ENCODE peak calls at places on chromosomes 6 and 20, in eight cellular contexts. U, R, N, E, Z, B, M and X are unnamed samples. For H3K4me1, the result is how much of the 10 kb centered on the place peaks cover.

GRCh38 chr6:155436981-155437749 is 18.5 kb downstream of the NOX3 start:
- DNase-seq in Z (no peak), M (no peak), U (no peak), R (no peak), B (no peak), N (no peak), E (no peak), X (no peak)

GRCh38 chr6:157229733-157230132 is 93.6 kb downstream of the TMEM242 start:
- DNase-seq in B (no peak), Z (no peak), E (peak), R (no peak), N (no peak), U (no peak), M (no peak), X (no peak)

GRCh38 chr20:37901667-37902503 is 1.0 kb upstream of the VSTM2L start:
- DNase-seq in Z (no peak), B (no peak), R (peak), M (peak), N (no peak), E (no peak), U (peak), X (no peak)

GRCh38 chr6:105618247-105618646 is 215.4 kb upstream of the PREP start:
- DNase-seq in M (no peak), Z (no peak), N (no peak), B (no peak), E (no peak), R (no peak), U (no peak), X (no peak)

GRCh38 chr6:132818404-132819359 is 4.3 kb downstream of the RPS12 start:
- DNase-seq in N (no peak), R (no peak), Z (no peak), M (no peak), B (no peak), E (no peak), U (no peak), X (no peak)

GRCh38 chr20:35344354-35344837 is 52.2 kb upstream of the FAM83C start:
- DNase-seq in U (no peak), N (no peak), Z (peak), R (no peak), B (peak), E (peak), M (peak), X (peak)

GRCh38 chr20:3115190-3116107 is 30.9 kb upstream of the AVP start:
- DNase-seq in U (peak), B (peak), Z (no peak), E (no peak), R (peak), N (peak), M (peak), X (peak)

GRCh38 chr6:90190181-90190580 is 106.5 kb downstream of the BACH2 start:
- DNase-seq in Z (no peak), U (no peak), M (peak), R (no peak), N (no peak), B (no peak), E (no peak), X (no peak)

GRCh38 chr6:98928688-98929087 is 19.1 kb downstream of the FBXL4 start:
- DNase-seq in R (no peak), U (no peak), M (no peak), E (no peak), Z (no peak), N (no peak), B (no peak), X (no peak)

GRCh38 chr20:31704225-31705119 is 18.2 kb downstream of the BCL2L1 start:
- DNase-seq in B (no peak), M (peak), Z (peak), E (no peak), R (peak), U (peak), N (no peak), X (no peak)

GRCh38 chr6:144266091-144266649 is 19.0 kb upstream of the UTRN start:
- DNase-seq in B (peak), U (peak), R (peak), Z (peak), M (peak), N (no peak), E (peak), X (peak)

GRCh38 chr20:22805219-22805618 is 220.8 kb upstream of the FOXA2 start:
- DNase-seq in E (peak), N (no peak), U (no peak), B (peak), M (peak), Z (no peak), R (no peak), X (peak)

GRCh38 chr20:64113796-64114355 is 6.5 kb upstream of the NPBWR2 start:
- DNase-seq in M (no peak), E (no peak), B (peak), N (peak), R (no peak), Z (no peak), U (no peak), X (no peak)

GRCh38 chr20:24296477-24297380 is 172.7 kb upstream of the SYNDIG1 start:
- DNase-seq in R (no peak), B (no peak), N (no peak), Z (no peak), E (no peak), U (no peak), M (no peak), X (no peak)

GRCh38 chr20:25277051-25277801 is 29.3 kb downstream of the PYGB start:
- DNase-seq in B (peak), Z (peak), R (no peak), U (peak), M (no peak), N (peak), E (no peak), X (peak)

GRCh38 chr6:90219168-90219985 is 77.3 kb downstream of the BACH2 start:
- DNase-seq in M (peak), U (peak), E (no peak), N (no peak), Z (no peak), B (peak), R (no peak), X (no peak)

GRCh38 chr6:39029156-39030011 is 19.2 kb upstream of the GLP1R start:
- DNase-seq in E (no peak), U (peak), Z (no peak), B (no peak), M (no peak), N (no peak), R (peak), X (peak)

GRCh38 chr20:5065489-5066383 is 54.0 kb downstream of the PCNA start:
- DNase-seq in E (peak), Z (peak), B (peak), N (peak), M (peak), U (no peak), R (peak), X (peak)

GRCh38 chr6:154868143-154868594 is 126.9 kb upstream of the TIAM2 start:
- DNase-seq in B (no peak), M (peak), R (peak), N (no peak), U (no peak), E (no peak), Z (no peak), X (no peak)

GRCh38 chr6:11824986-11825385 is 46.4 kb upstream of the ADTRP start:
- DNase-seq in Z (no peak), R (no peak), E (no peak), M (peak), U (no peak), B (no peak), N (no peak), X (no peak)

GRCh38 chr6:35471836-35472345 is 3.7 kb downstream of the RPL10A start:
- DNase-seq in U (no peak), M (no peak), Z (no peak), N (no peak), B (peak), E (no peak), R (no peak), X (no peak)

GRCh38 chr6:114000066-114000465 is 29.1 kb upstream of the HDAC2 start:
- DNase-seq in N (no peak), E (no peak), U (no peak), Z (no peak), R (no peak), M (peak), B (no peak), X (no peak)

GRCh38 chr6:142735182-142735581 is 209.8 kb downstream of the HIVEP2 start:
- DNase-seq in B (no peak), M (peak), Z (no peak), N (no peak), U (no peak), E (no peak), R (no peak), X (no peak)

GRCh38 chr6:3844097-3844463 is 5.1 kb upstream of the FAM50B start:
- DNase-seq in Z (no peak), B (no peak), M (peak), E (no peak), N (no peak), U (no peak), R (no peak), X (no peak)

GRCh38 chr6:53159558-53159957 is 10.9 kb upstream of the GCM1 start:
- DNase-seq in U (no peak), Z (no peak), M (no peak), E (no peak), R (no peak), N (no peak), B (no peak), X (no peak)

GRCh38 chr6:2853766-2854393 is 12.2 kb upstream of the SERPINB1 start:
- DNase-seq in Z (no peak), U (peak), E (peak), B (no peak), N (peak), R (peak), M (peak), X (no peak)

GRCh38 chr6:111228094-111228493 is 140.8 kb downstream of the SLC16A10 start:
- DNase-seq in U (no peak), M (peak), Z (no peak), N (no peak), B (no peak), E (no peak), R (no peak), X (no peak)

GRCh38 chr20:42604998-42605970 is 584.4 kb downstream of the PTPRT start:
- DNase-seq in B (no peak), N (no peak), U (no peak), E (no peak), M (no peak), Z (no peak), R (no peak), X (no peak)

GRCh38 chr6:144294016-144294415 is 8.9 kb downstream of the UTRN start:
- DNase-seq in U (no peak), N (no peak), B (no peak), M (peak), R (no peak), E (no peak), Z (no peak), X (no peak)

GRCh38 chr20:1331801-1332453 is 3.0 kb upstream of the SDCBP2 start:
- DNase-seq in B (no peak), Z (no peak), N (no peak), E (peak), R (no peak), M (no peak), U (no peak), X (no peak)

GRCh38 chr6:110053395-110054240 is 75.5 kb downstream of the GPR6 start:
- DNase-seq in U (peak), N (no peak), E (no peak), M (peak), R (peak), Z (no peak), B (no peak), X (no peak)

GRCh38 chr6:3011158-3011557 is 11.5 kb downstream of the NQO2 start:
- DNase-seq in B (no peak), M (no peak), Z (no peak), U (no peak), R (no peak), N (no peak), E (no peak), X (no peak)

GRCh38 chr20:46705378-46705729 is 4.1 kb upstream of the SLC2A10 start:
- DNase-seq in B (no peak), N (no peak), Z (no peak), U (no peak), R (no peak), M (no peak), E (no peak), X (no peak)

GRCh38 chr6:34331361-34332050 is 61.0 kb downstream of the NUDT3 start:
- DNase-seq in R (no peak), B (no peak), M (no peak), U (no peak), Z (no peak), E (no peak), N (no peak), X (no peak)

GRCh38 chr6:77470983-77471382 is 7.7 kb upstream of the HTR1B start:
- DNase-seq in B (no peak), E (no peak), R (no peak), N (no peak), M (peak), U (no peak), Z (no peak), X (no peak)

GRCh38 chr6:1312444-1313363 is 806 bp downstream of the FOXQ1 start:
- DNase-seq in U (peak), M (no peak), B (no peak), R (no peak), Z (peak), N (peak), E (no peak), X (no peak)

GRCh38 chr20:48295445-48295903 is 510.2 kb upstream of the SULF2 start:
- DNase-seq in M (peak), E (no peak), U (peak), Z (no peak), N (no peak), R (peak), B (no peak), X (no peak)

GRCh38 chr20:51797357-51798025 is 4.8 kb downstream of the SALL4 start:
- DNase-seq in N (no peak), E (no peak), R (no peak), U (peak), Z (no peak), M (peak), B (no peak), X (no peak)

DNA sequence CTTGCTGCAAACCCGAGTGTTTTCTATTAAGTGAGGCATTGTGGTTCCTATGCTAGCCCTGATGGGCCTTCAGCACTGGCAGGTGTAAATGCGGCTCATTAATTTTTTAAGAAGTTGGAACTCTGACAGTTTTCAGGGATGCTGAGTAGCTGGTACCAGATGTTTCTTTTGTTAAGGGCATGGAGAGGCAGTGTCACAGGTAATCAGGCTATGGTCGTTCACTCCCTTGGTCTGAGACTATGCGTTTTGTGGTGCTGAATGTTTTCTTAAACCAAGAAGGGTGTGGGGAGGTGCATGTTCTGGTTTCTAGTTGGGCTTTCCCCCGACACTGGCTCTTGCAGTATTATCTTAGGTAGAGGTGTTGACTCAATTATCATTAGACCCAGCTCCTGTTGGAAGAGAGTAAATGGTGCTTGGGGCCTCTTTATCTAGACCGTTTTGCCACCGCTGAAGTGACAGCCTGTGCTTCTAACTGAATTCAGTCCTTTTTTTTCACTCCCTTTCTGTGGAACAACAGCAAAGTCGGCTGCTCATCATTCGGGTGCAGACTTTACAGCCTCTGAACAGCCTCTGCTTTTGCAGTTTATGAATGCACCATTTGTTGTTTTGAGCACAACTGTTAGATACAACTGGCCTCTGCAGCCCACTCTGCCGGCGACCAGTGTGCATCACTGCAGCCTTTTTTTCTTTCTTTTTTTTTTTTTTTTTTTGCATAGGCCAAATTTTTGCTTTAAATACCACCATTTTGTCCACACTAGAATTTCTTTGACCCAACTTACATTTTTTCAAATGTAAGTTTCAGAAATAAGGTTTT is 35.6 kb downstream of the RREB1 start:
- DNase-seq in M (no peak), B (no peak), R (no peak), N (no peak), Z (no peak), E (no peak), U (no peak), X (no peak)
- H3K4me1 ChIP-seq in M (under half), B (half or more), R (half or more), N (half or more), Z (half or more), E (half or more), U (half or more), X (half or more)

DNA sequence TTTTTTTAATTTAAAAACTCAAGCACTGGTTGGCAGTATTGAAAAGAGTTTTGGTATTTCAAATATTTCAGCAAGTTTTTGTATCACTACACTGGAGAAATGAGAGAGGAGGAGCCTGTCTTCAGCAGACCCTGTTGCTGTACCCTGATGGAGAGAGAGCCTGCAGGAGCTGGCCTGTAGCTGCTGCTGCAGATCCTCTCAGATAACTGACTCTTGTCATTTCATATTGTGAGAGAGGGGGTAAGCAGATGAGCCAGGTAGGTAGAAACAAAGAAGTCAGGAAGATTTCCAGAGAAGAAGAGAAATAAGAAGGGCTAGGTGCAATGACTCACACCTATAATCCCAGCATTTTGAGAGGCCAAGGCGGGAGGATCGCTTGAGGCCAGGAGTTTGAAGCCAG is 64.1 kb upstream of the TBC1D7 start:
- DNase-seq in B (no peak), U (no peak), R (no peak), N (no peak), E (no peak), Z (no peak), M (no peak), X (no peak)
- TF ChIP-seq CTCF in B (no peak), U (no peak), R (no peak), N (no peak), E (no peak), Z (no peak), M (no peak), X (no peak)

DNA sequence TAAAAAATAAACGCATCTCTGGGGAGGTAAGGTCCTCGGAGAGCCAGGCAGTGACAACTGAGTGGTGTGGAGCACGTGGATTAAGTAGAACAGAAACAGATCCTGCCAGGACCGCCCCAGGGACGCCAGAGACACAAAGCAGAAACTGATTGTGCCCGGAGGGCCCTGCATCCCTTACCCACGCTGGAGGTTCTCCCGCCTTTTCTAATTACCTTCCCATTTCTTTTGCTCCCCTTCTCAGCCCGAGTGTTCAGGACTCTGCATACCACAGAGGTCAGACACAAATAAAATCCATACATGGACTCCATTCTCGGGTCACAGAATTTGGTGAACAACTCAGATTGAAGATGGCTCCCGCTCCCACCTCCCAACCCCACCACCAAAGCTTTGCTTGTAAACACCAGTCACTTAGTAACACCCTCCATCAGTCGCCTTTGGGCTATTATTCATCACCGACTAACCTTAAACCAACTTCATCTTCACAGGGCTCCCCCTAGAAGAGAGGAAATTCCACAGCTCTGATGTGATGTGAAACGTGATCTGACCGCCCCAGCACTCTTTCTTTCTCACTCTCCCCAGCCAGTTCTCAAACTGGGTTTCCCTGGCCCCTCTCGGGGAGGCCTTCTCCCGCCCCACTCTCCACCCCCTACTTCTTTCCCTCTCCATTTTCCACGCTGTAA is 32.6 kb upstream of the PIM1 start:
- DNase-seq in Z (no peak), B (no peak), M (peak), E (no peak), R (peak), N (no peak), U (peak), X (no peak)
- H3K4me3 ChIP-seq in Z (no peak), B (no peak), M (no peak), E (no peak), R (peak), N (no peak), U (no peak), X (no peak)

GRCh38 chr6:97919631-97920030 is 636.6 kb upstream of the MMS22L start:
- DNase-seq in U (no peak), B (no peak), Z (no peak), M (peak), R (no peak), E (no peak), N (no peak), X (no peak)
- H3K4me1 ChIP-seq in U (under half), B (under half), Z (under half), M (under half), R (under half), E (under half), N (under half), X (under half)